ENCODE peak calls at places on chromosomes 6 and 20, in four cellular contexts. Z is AG04450, O is GM12865, M is astrocyte of the cerebellum. U is an unnamed sample.

GRCh38 chr6:138972226-138972665 is 15.8 kb downstream of the REPS1 start:
- DNase-seq in O (no peak), Z (no peak), M (no peak), U (no peak)

GRCh38 chr6:44702292-44702691 is 314.8 kb downstream of the CDC5L start:
- DNase-seq in O (no peak), M (no peak), Z (no peak), U (no peak)

GRCh38 chr6:32973144-32973854 is 4.9 kb downstream of the BRD2 start:
- DNase-seq in Z (no peak), O (peak), M (no peak), U (no peak)

GRCh38 chr20:3681931-3682820 is at the start of gene ADAM33:
- DNase-seq in O (no peak), Z (no peak), M (no peak), U (no peak)

GRCh38 chr20:40663991-40664880 is 24.8 kb downstream of the MAFB start:
- DNase-seq in Z (no peak), O (no peak), M (no peak), U (no peak)

GRCh38 chr20:11813106-11813890 is 104.4 kb upstream of the BTBD3 start:
- DNase-seq in O (no peak), M (no peak), Z (no peak), U (no peak)

GRCh38 chr6:128438311-128438916 is 82.0 kb downstream of the PTPRK start:
- DNase-seq in O (no peak), M (no peak), Z (no peak), U (peak)

GRCh38 chr6:114007451-114007953 is 36.6 kb upstream of the HDAC2 start:
- DNase-seq in Z (no peak), O (peak), M (peak), U (no peak)

GRCh38 chr6:74280130-74280692 is 584.2 kb downstream of the CD109 start:
- DNase-seq in M (no peak), Z (no peak), O (no peak), U (no peak)

GRCh38 chr20:63370623-63371176 is 9.6 kb upstream of the CHRNA4 start:
- DNase-seq in Z (no peak), O (no peak), M (no peak), U (no peak)

GRCh38 chr20:63368151-63368550 is 7.0 kb upstream of the CHRNA4 start:
- DNase-seq in O (no peak), M (no peak), Z (no peak), U (no peak)

GRCh38 chr20:63369024-63369530 is 7.9 kb upstream of the CHRNA4 start:
- DNase-seq in Z (no peak), M (no peak), O (no peak), U (no peak)

GRCh38 chr20:63371346-63371865 is 10.3 kb upstream of the CHRNA4 start:
- DNase-seq in M (no peak), O (no peak), Z (no peak), U (no peak)

DNA sequence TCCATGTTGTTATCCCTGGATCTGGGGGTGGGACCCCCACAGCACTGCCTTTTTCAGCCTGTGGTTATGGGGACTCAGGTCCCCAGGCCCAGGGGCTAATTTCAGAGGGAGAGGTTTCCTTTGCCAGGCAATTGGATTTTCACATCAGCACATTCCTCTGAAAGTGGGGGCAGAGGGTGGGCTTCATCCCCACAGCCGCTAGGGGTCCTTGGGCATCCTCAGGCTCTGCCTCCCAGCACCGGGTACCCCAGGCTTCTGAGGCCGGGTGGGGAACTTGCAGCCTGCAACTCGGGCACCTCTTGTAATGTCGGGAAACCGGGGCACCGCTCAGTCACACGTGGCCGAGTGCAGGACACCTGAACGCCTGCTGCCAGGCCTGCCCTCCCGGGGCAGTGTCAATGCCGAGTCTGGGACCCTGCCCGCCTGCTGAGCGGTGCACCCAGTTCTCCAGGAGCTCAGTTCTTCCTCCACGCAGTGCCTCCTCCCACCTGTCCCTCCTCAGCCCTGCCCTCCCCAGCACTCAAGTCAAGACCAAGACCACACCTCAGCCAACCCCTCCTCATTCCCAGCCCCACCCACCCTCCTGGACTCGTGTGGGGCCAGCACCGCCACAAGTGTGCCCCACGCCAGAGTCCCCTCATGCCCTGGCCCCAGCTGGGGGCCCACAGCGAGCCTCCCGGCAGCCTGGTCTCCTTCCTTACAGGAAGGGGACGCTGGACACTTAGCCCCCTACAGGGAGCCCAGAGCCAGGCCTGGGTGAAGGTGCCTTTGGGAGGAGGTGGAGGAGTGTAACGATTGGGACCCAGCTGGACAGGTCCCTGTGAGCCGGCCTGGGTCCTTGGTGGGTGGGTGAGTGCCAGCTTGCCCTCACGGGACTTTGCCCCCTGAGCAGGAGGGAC is 8.8 kb upstream of the CHRNA4 start:
- DNase-seq in M (no peak), O (no peak), Z (no peak), U (no peak)
- TF ChIP-seq CTCF in M (no peak), O (no peak), Z (no peak), U (no peak)

DNA sequence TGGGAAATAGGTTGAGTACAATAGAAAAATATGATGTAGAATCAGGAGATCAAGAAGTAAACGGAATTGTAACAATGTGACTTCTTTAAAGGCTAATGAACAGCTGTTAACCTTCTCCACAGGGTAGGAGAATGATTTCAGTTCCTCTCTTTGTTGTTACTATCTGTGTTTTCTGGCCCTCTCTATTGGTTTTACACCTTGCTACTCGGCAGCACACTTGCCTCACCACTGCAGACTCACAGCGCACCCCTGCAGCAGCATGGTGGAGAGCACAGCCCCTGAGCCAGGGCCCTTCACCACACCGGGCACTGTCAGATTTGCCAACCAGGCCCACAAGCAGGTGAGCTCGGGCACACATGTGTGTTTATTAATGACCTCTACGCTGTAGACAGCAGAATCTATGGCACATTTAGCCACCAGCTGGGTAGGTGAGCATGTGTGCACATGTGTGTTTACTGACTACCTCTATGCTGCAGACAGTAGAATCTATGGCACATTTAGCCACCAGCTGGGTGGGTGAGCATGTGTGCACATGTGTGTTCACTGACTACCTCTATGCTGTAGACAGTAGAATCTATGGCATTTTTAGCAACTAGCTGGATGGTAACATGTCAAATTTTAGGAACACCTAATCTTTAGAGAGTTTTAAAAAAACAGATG is 16.8 kb downstream of the SFT2D1 start:
- DNase-seq in M (no peak), O (peak), Z (no peak), U (no peak)
- H3K4me3 ChIP-seq in M (no peak), O (no peak), Z (no peak), U (no peak)

DNA sequence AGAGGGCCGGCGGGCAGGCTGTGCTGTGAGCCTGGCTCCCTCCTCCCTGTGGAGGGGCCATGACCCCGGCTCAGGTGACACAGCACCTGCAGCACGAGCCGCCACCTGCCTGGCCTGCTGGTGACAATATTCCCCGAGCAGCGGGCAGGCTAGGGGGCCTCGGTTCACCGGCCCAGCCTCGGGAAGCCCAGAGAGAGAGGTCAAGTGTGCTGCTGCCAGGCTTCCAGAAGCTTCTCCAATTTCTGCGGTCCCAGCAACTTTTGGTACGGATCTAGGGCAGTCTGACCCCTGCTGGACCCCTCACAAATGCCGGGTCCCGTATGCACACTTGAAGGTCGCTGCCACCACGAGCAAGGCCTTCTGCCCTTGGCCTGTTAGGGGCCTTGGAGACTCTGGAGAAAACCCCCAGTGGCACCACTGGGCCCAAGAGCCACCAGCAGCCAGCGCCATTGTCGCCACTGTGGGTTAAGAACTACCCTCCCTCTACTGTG is 38.6 kb upstream of the NOL4L start:
- DNase-seq in O (no peak), M (no peak), Z (no peak), U (no peak)
- TF ChIP-seq CTCF in O (no peak), M (no peak), Z (no peak), U (peak)

DNA sequence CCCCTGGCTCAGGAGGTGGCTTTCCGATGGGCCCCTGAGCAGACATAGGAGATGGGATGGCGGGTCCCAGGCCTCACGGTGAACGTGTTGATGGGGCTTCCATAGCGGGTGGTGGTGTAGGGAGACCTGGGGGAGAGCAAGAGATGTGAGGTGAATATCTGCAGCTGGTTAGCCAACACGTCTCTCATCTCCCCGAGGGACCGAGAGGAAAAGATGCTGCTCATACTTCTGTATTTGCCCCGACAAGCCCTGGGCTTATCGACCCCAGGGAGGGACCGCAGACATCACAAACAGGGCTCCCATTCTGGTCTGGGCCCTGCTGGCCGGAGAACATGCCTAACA is 38.7 kb downstream of the C6orf132 start:
- DNase-seq in M (no peak), Z (no peak), O (no peak), U (no peak)
- H3K4me3 ChIP-seq in M (no peak), Z (no peak), O (peak), U (no peak)